ENCODE peak calls at places on chromosomes 6 and 20, in seven cellular contexts. G, F, P, R, W, J and L are unnamed samples.

GRCh38 chr6:167094436-167094819 is 28.5 kb upstream of the CCR6 start:
- DNase-seq in G (no peak), F (no peak), P (no peak), R (no peak), W (no peak), J (no peak), L (no peak)

GRCh38 chr6:134577998-134578397 is 260.1 kb upstream of the SGK1 start:
- DNase-seq in G (no peak), F (peak; percentile 59), P (peak; percentile 32), R (no peak), W (no peak), J (no peak), L (peak; percentile 47)

GRCh38 chr6:91562955-91563354 is 976.1 kb upstream of the MAP3K7 start:
- DNase-seq in G (no peak), F (no peak), P (no peak), R (no peak), W (no peak), J (no peak), L (no peak)

GRCh38 chr6:88358846-88359245 is 192.7 kb upstream of the CNR1 start:
- DNase-seq in G (no peak), F (peak; percentile 60), P (no peak), R (no peak), W (no peak), J (no peak), L (no peak)

GRCh38 chr20:45905505-45906079 is 6.4 kb downstream of the PLTP start:
- DNase-seq in G (no peak), F (peak; percentile 67), P (peak; percentile 71), R (no peak), W (peak; percentile 71), J (no peak), L (no peak)

GRCh38 chr20:48722737-48723191 is 105.0 kb downstream of the PREX1 start:
- DNase-seq in G (no peak), F (peak; percentile 82), P (peak; percentile 29), R (no peak), W (peak; percentile 71), J (peak; percentile 21), L (peak; percentile 45)

GRCh38 chr20:37734228-37734980 is 40.6 kb downstream of the CTNNBL1 start:
- DNase-seq in G (no peak), F (no peak), P (no peak), R (no peak), W (peak; percentile 51), J (no peak), L (peak; percentile 23)

GRCh38 chr6:73421534-73421933 is 26.9 kb downstream of the DDX43 start:
- DNase-seq in G (no peak), F (no peak), P (no peak), R (no peak), W (no peak), J (no peak), L (no peak)

GRCh38 chr20:10629946-10630345 is 43.9 kb downstream of the JAG1 start:
- DNase-seq in G (no peak), F (no peak), P (no peak), R (no peak), W (no peak), J (no peak), L (no peak)

GRCh38 chr20:63701051-63701328 is 4.5 kb downstream of the TNFRSF6B start:
- DNase-seq in G (no peak), F (no peak), P (no peak), R (no peak), W (no peak), J (no peak), L (no peak)

GRCh38 chr6:3260296-3260695 is 1.5 kb downstream of the PSMG4 start:
- DNase-seq in G (no peak), F (no peak), P (no peak), R (no peak), W (no peak), J (no peak), L (no peak)

GRCh38 chr6:146895772-146896061 is 296.9 kb downstream of the ADGB start:
- DNase-seq in G (no peak), F (no peak), P (no peak), R (no peak), W (no peak), J (no peak), L (no peak)

GRCh38 chr6:17917837-17918763 is 69.3 kb downstream of the KIF13A start:
- DNase-seq in G (no peak), F (no peak), P (no peak), R (no peak), W (no peak), J (no peak), L (no peak)

GRCh38 chr6:1316482-1317220 is 4.8 kb downstream of the FOXQ1 start:
- DNase-seq in G (no peak), F (peak; percentile 74), P (no peak), R (no peak), W (no peak), J (no peak), L (peak; percentile 49)

GRCh38 chr6:163490826-163491577 is 76.5 kb downstream of the QKI start:
- DNase-seq in G (no peak), F (no peak), P (peak; percentile 74), R (no peak), W (no peak), J (no peak), L (peak; percentile 55)